ENCODE peak calls at places on chromosomes 16 and 17, in ten cellular contexts. F is foreskin keratinocyte, Z is adrenal gland, O is left lung, W is HCT116, I is endothelial cell, G is fibroblast of pulmonary artery, A is heart right ventricle, M is PC-3, C is body of pancreas. U is an unnamed sample.

GRCh38 chr16:29029168-29029994 is 44.5 kb downstream of the LAT start:
- DNase-seq in I (no peak), C (peak; percentile 12), G (peak; percentile 95), M (peak; percentile 86), W (no peak), F (peak; percentile 70), A (no peak), O (no peak), Z (peak; percentile 21), U (no peak)

GRCh38 chr17:35760587-35760986 is at the start of gene C17orf50:
- DNase-seq in W (no peak), C (no peak), Z (no peak), M (no peak), I (no peak), A (no peak), F (no peak), G (no peak), O (no peak), U (no peak)

GRCh38 chr16:58462997-58463891 is 36.7 kb upstream of the NDRG4 start:
- DNase-seq in Z (peak; percentile 62), I (peak; percentile 32), W (no peak), O (peak; percentile 79), G (no peak), M (no peak), C (no peak), A (peak; percentile 36), F (no peak), U (peak; percentile 25)

GRCh38 chr17:8160224-8160577 is 2.5 kb downstream of the VAMP2 start:
- DNase-seq in F (no peak), G (no peak), Z (no peak), M (no peak), C (no peak), I (no peak), W (no peak), O (no peak), A (no peak), U (no peak)

GRCh38 chr16:74455619-74456289 is 34.5 kb upstream of the CLEC18B start:
- DNase-seq in M (no peak), C (no peak), A (no peak), W (no peak), Z (no peak), F (peak; percentile 84), I (no peak), O (no peak), G (peak; percentile 85), U (no peak)

GRCh38 chr17:47251421-47251940 is 2.1 kb upstream of the ITGB3 start:
- DNase-seq in F (no peak), W (no peak), M (no peak), O (no peak), A (no peak), G (no peak), C (no peak), I (no peak), Z (no peak), U (no peak)

GRCh38 chr17:64686705-64687104 is 24.6 kb upstream of the SMURF2 start:
- DNase-seq in I (no peak), Z (no peak), M (peak; percentile 92), A (no peak), W (no peak), O (no peak), G (no peak), C (no peak), F (no peak), U (no peak)

GRCh38 chr17:72399023-72399607 is 278.3 kb downstream of the SOX9 start:
- DNase-seq in C (no peak), G (no peak), F (no peak), I (no peak), A (no peak), O (no peak), Z (no peak), M (no peak), W (no peak), U (no peak)

GRCh38 chr16:50853329-50853728 is 111.4 kb downstream of the CYLD start:
- DNase-seq in O (no peak), I (no peak), C (no peak), Z (no peak), W (no peak), G (no peak), M (no peak), A (no peak), F (no peak), U (no peak)

GRCh38 chr16:87335306-87335967 is 18.2 kb upstream of the C16orf95 start:
- DNase-seq in W (no peak), F (no peak), M (no peak), I (no peak), C (no peak), O (peak; percentile 64), A (no peak), G (no peak), Z (no peak), U (no peak)

GRCh38 chr16:81190667-81191066 is 47.8 kb upstream of the BCO1 start:
- DNase-seq in W (no peak), M (peak; percentile 54), A (no peak), Z (no peak), I (no peak), C (no peak), G (peak; percentile 53), F (no peak), O (no peak), U (no peak)

GRCh38 chr17:81842725-81843504 is 8.1 kb upstream of the PPP1R27 start:
- DNase-seq in C (peak; percentile 70), O (no peak), Z (peak; percentile 86), M (peak; percentile 23), F (peak; percentile 38), W (no peak), G (no peak), A (no peak), I (no peak), U (no peak)

DNA sequence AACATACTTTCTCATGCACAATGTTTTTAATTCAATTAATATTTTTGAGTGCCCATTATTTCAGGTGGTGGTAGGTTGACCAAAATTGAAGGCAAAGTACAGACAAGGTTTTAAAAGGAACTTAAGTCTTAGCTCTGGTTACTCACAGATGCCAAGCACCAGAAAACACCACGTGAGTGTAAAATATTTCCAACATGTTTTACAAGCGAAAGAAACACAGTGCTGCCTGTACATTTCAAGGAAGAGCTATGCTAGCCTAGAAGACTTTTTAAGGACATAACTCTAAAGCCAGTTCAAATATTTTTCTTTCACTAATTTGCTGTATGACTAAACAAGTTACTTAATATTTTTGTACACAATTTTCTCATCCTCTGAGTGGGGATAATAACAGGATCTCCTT is 736.4 kb upstream of the GOT2 start:
- DNase-seq in F (no peak), I (no peak), Z (no peak), G (no peak), C (no peak), W (no peak), O (no peak), A (no peak), M (no peak), U (no peak)
- TF ChIP-seq CTCF in F (no peak), I (no peak), Z (no peak), G (no peak), C (no peak), W (no peak), O (no peak), A (no peak), M (no peak), U (no peak)

GRCh38 chr16:3305109-3306068 is at the start of the genes TIGD7 and ZNF75A:
- DNase-seq in F (peak; percentile 90), M (peak; percentile 84), G (peak; percentile 93), W (peak; percentile 51), I (peak; percentile 73), Z (peak; percentile 85), C (peak; percentile 85), O (peak; percentile 97), A (peak; percentile 86), U (peak; percentile 69)
- TF ChIP-seq CTCF in F (peak; percentile 39), M (no peak), G (no peak), W (no peak), I (no peak), Z (no peak), C (peak; percentile 21), O (peak; percentile 37), A (peak; percentile 15), U (peak; percentile 17)

GRCh38 chr17:60598001-60598736 is 1.8 kb upstream of the PPM1D start:
- DNase-seq in A (no peak), C (no peak), F (no peak), M (no peak), I (no peak), W (no peak), G (no peak), Z (no peak), O (no peak), U (no peak)

GRCh38 chr17:60600490-60601431 is 768 bp downstream of the PPM1D start:
- DNase-seq in W (peak; percentile 84), C (peak; percentile 88), A (peak; percentile 85), M (peak; percentile 93), F (peak; percentile 84), I (peak; percentile 79), Z (peak; percentile 85), O (peak; percentile 81), G (peak; percentile 90), U (peak; percentile 66)

GRCh38 chr17:60601443-60602384 is 1.7 kb downstream of the PPM1D start:
- DNase-seq in M (peak; percentile 88), F (peak; percentile 62), O (no peak), C (peak; percentile 74), I (peak; percentile 42), A (peak; percentile 65), W (peak; percentile 60), Z (peak; percentile 60), G (peak; percentile 90), U (peak; percentile 35)

GRCh38 chr17:60599220-60599619 is 773 bp upstream of the PPM1D start:
- DNase-seq in I (no peak), W (peak; percentile 6), F (no peak), O (no peak), G (no peak), Z (no peak), C (no peak), M (no peak), A (no peak), U (no peak)

DNA sequence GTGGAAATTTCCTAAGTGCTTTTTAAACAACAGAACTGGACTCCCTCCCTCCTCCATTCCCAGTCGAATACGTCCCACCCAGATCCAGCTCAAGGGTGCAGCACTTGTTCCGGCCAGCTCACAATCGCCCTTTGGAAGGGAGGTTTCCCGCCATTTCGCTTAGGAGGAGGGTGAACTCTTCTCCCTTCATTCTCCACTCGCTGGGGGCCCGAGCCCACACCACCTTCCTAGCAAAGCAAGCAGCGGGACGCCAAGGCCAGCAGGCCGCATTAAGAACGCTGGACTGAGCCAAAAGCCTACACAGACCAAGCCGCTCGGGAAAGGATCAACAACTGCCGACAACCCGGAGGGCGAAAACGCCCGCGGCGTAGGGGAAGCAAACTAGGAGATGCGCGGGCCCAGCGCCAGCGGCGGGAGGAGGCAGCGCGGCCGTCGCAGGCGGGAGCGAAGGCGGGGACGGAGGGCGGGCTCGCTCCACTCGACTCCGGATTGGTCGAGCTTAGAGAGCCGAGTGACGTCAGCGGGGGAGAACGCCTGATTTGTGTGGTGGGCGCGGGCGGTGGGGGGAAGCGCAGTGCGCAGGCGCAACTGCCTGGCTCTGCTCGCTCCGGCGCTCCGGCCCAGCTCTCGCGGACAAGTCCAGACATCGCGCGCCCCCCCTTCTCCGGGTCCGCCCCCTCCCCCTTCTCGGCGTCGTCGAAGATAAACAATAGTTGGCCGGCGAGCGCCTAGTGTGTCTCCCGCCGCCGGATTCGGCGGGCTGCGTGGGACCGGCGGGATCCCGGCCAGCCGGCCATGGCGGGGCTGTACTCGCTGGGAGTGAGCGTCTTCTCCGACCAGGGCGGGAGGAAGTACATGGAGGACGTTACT is at the start of gene PPM1D:
- DNase-seq in A (peak; percentile 100), C (peak; percentile 100), W (peak; percentile 99), Z (peak; percentile 100), F (peak; percentile 94), M (peak; percentile 99), I (peak; percentile 99), G (peak; percentile 99), O (peak; percentile 99), U (peak; percentile 98)
- TF ChIP-seq CTCF in A (no peak), C (peak; percentile 26), W (no peak), Z (peak; percentile 40), F (no peak), M (no peak), I (no peak), G (no peak), O (peak; percentile 56), U (peak; percentile 24)

GRCh38 chr16:60686824-60687223 is 1349.4 kb downstream of the CDH8 start:
- DNase-seq in Z (no peak), I (no peak), A (no peak), W (no peak), M (no peak), O (no peak), F (no peak), G (no peak), C (no peak), U (no peak)
- TF ChIP-seq CTCF in Z (no peak), I (peak; percentile 24), A (peak; percentile 8), W (no peak), M (no peak), O (no peak), F (peak; percentile 9), G (no peak), C (no peak), U (no peak)

U was measured in neural crest cell.